ENCODE peak calls at places on chromosomes 13 and 19, in six cellular contexts. Y is IMR-90, E is neuronal stem cell, B is H1, T is mesenchymal stem cell, M is trophoblast cell. O is an unnamed sample.

GRCh38 chr13:75968103-75968838 is 332.1 kb downstream of the LMO7 start:
- DNase-seq in Y (peak), E (no peak), B (no peak), T (peak), M (peak), O (no peak)

GRCh38 chr13:34914416-34914815 is 27.7 kb upstream of the NBEA start:
- DNase-seq in Y (no peak), E (no peak), B (no peak), T (no peak), M (no peak), O (peak)

GRCh38 chr13:45219123-45219891 is 18.5 kb upstream of the KCTD4 start:
- DNase-seq in Y (no peak), E (no peak), B (no peak), T (peak), M (peak), O (no peak)

GRCh38 chr13:66660013-66660804 is 569.9 kb downstream of the PCDH9 start:
- DNase-seq in Y (peak), E (no peak), B (no peak), T (peak), M (no peak), O (no peak)

GRCh38 chr13:43374621-43375020 is 351.2 kb downstream of the DNAJC15 start:
- DNase-seq in Y (peak), E (no peak), B (no peak), T (peak), M (no peak), O (no peak)

GRCh38 chr13:58999851-59000250 is 1163.9 kb downstream of the DIAPH3 start:
- DNase-seq in Y (no peak), E (no peak), B (no peak), T (no peak), M (no peak), O (no peak)

GRCh38 chr13:20684535-20684934 is 19.0 kb upstream of the IL17D start:
- DNase-seq in Y (no peak), E (no peak), B (no peak), T (no peak), M (peak), O (no peak)

GRCh38 chr13:50198508-50198907 is 183.3 kb downstream of the KCNRG start:
- DNase-seq in Y (peak), E (no peak), B (no peak), T (no peak), M (no peak), O (no peak)

GRCh38 chr13:92232880-92233279 is 834.5 kb downstream of the GPC5 start:
- DNase-seq in Y (no peak), E (no peak), B (no peak), T (no peak), M (no peak), O (no peak)

GRCh38 chr19:497861-498590 is 1.7 kb downstream of the MADCAM1 start:
- DNase-seq in Y (no peak), E (no peak), B (peak), T (no peak), M (no peak), O (peak)

GRCh38 chr19:9146882-9147281 is 6.7 kb downstream of the ZNF317 start:
- DNase-seq in Y (no peak), E (no peak), B (no peak), T (no peak), M (no peak), O (no peak)

GRCh38 chr19:38228005-38228377 is 4.0 kb upstream of the DPF1 start:
- DNase-seq in Y (no peak), E (no peak), B (peak), T (no peak), M (no peak), O (no peak)

GRCh38 chr13:33015275-33015674 is 948 bp upstream of the KL start:
- DNase-seq in Y (no peak), E (no peak), B (no peak), T (no peak), M (peak), O (no peak)

GRCh38 chr13:113585828-113586355 is 1.3 kb downstream of the TFDP1 start:
- DNase-seq in Y (no peak), E (no peak), B (peak), T (no peak), M (no peak), O (no peak)

DNA sequence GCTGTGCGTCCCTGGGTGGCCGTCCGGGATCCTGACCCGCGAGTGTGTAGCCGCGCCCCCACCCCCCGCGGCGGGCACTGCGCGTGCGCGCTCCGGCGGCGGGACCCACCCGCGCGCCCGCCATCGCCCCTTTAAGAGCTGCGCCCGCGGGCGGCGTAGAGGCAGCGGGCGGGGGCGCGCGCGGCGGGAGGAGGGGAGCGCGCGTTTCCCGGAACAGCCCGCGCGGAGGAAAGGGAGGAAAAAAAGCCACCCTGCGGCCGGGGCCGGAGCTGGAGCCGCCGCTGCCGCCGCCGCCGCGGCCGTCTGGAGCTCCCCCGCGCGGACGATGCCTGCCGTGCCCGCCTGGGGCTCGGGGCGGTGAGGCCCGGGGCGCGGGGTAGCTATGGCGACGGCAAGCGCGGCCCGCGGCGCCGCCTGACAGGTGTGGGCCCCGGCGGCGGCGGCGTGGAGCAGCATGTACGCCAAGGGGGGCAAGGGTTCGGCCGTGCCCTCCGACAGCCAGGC is at the start of gene SSBP4:
- DNase-seq in Y (peak), E (peak), B (peak), T (peak), M (peak), O (no peak)
- H2BK5ac ChIP-seq in Y (peak), E (peak), B (peak), T (peak), M (peak), O (no peak)

GRCh38 chr19:28170066-28170465 is 1042.9 kb downstream of the UQCRFS1 start:
- DNase-seq in Y (no peak), E (no peak), B (no peak), T (no peak), M (no peak), O (no peak)
- H2BK120ac ChIP-seq in Y (no peak), E (no peak), B (no peak), T (no peak), M (no peak), O (no peak)

GRCh38 chr13:48236528-48237353 is 3.7 kb downstream of the ITM2B start:
- DNase-seq in Y (no peak), E (no peak), B (no peak), T (peak), M (no peak), O (no peak)
- H2AFZ ChIP-seq in Y (no peak), E (no peak), B (no peak), T (no peak), M (no peak), O (no peak)

GRCh38 chr13:29939158-29939557 is 88.7 kb upstream of the UBL3 start:
- DNase-seq in Y (no peak), E (no peak), B (no peak), T (no peak), M (no peak), O (no peak)
- H2BK5ac ChIP-seq in Y (no peak), E (no peak), B (no peak), T (no peak), M (no peak), O (no peak)

GRCh38 chr13:40666905-40667621 is 622 bp upstream of the FOXO1 start:
- DNase-seq in Y (no peak), E (peak), B (peak), T (peak), M (peak), O (no peak)
- H2BK120ac ChIP-seq in Y (no peak), E (no peak), B (no peak), T (no peak), M (peak), O (no peak)

GRCh38 chr19:7829162-7829520 is 877 bp upstream of the EVI5L start:
- DNase-seq in Y (no peak), E (no peak), B (no peak), T (no peak), M (no peak), O (no peak)
- H2AFZ ChIP-seq in Y (peak), E (peak), B (peak), T (peak), M (peak), O (no peak)

DNA sequence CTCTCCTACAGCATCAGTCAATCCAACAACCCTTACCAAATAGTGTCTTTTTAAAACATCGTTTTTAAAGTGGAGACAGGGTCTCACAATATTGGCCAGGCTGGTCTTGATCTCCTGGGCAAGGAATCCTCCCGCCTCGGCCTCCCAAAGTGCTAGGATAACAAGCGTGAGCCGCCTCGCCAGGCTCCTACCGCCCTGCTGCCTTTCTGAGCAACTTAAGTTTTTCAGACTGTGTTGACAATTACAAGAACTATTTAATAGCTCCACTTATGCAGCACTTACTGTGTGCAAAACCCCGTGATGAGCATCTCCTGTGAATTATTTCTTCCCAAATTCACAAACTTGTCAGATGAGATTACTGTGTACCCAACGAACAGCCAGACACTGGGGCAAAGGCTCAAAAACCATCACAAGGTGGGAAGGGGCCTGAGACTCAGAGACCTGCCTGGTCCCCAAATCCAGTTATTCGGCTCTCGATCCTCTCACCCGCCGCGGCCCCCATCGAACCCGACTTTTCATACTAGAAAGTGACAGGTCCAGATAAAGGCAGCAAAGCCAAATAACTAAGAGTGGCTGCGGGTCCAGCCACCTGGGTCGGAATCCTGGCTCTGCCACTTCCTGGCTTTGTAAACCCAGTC is 581 bp downstream of the RPL18 start:
- DNase-seq in Y (no peak), E (no peak), B (no peak), T (no peak), M (peak), O (no peak)
- H2BK5ac ChIP-seq in Y (peak), E (peak), B (peak), T (no peak), M (peak), O (peak)